ENCODE peak calls at places on chromosomes 12 and 14, in four cellular contexts. V is fibroblast of villous mesenchyme, S is SK-N-SH, Q is neural crest cell. Z is an unnamed sample.
A peak's percentile ranks its signal among the peaks of the same experiment; 100 is the strongest.

GRCh38 chr12:22101749-22102243 is 55.8 kb downstream of the CMAS start:
- DNase-seq in Q (no peak), S (no peak), V (peak; percentile 59), Z (no peak)

GRCh38 chr12:76026643-76027063 is 4.9 kb downstream of the PHLDA1 start:
- DNase-seq in Q (no peak), S (no peak), V (peak; percentile 82), Z (no peak)

GRCh38 chr12:11829764-11830194 is 180.3 kb downstream of the ETV6 start:
- DNase-seq in Q (no peak), S (no peak), V (no peak), Z (no peak)

GRCh38 chr14:78863143-78863542 is 693.0 kb downstream of the NRXN3 start:
- DNase-seq in V (peak; percentile 31), S (no peak), Q (peak; percentile 60), Z (no peak)

GRCh38 chr14:95274283-95274682 is 45.4 kb downstream of the CLMN start:
- DNase-seq in Q (no peak), S (no peak), V (no peak), Z (no peak)

GRCh38 chr14:49786315-49786714 is 18.4 kb downstream of the KLHDC2 start:
- DNase-seq in V (no peak), Q (no peak), S (no peak), Z (no peak)

GRCh38 chr14:105525861-105526780 is at the start of gene TMEM121:
- DNase-seq in Q (peak; percentile 38), S (peak; percentile 93), V (no peak), Z (no peak)

GRCh38 chr12:91094957-91095356 is 16.3 kb downstream of the LUM start:
- DNase-seq in Q (no peak), V (no peak), S (no peak), Z (no peak)

GRCh38 chr12:5085896-5086295 is 42.2 kb downstream of the KCNA5 start:
- DNase-seq in S (no peak), Q (no peak), V (peak; percentile 42), Z (no peak)

GRCh38 chr12:3042394-3042793 is 34.8 kb upstream of the TSPAN9 start:
- DNase-seq in S (no peak), Q (no peak), V (no peak), Z (no peak)

GRCh38 chr12:100544165-100544564 is 29.3 kb upstream of the GAS2L3 start:
- DNase-seq in V (no peak), S (no peak), Q (no peak), Z (no peak)

GRCh38 chr14:86912689-86913088 is 1080.3 kb downstream of the GALC start:
- DNase-seq in Q (no peak), S (no peak), V (no peak), Z (no peak)

GRCh38 chr12:77594386-77594785 is 236.3 kb upstream of the NAV3 start:
- DNase-seq in V (no peak), Q (no peak), S (no peak), Z (no peak)

GRCh38 chr12:101019193-101019592 is 190.8 kb downstream of the SLC5A8 start:
- DNase-seq in Q (no peak), V (no peak), S (no peak), Z (no peak)

GRCh38 chr14:77024171-77024627 is 4.3 kb downstream of the IRF2BPL start:
- DNase-seq in V (peak; percentile 74), S (no peak), Q (no peak), Z (no peak)

GRCh38 chr12:68028647-68029046 is 39.4 kb downstream of the IFNG-AS1 start:
- DNase-seq in S (no peak), Q (no peak), V (no peak), Z (no peak)

GRCh38 chr12:26028953-26029740 is 70.7 kb downstream of the RASSF8 start:
- DNase-seq in Q (peak; percentile 43), S (peak; percentile 52), V (peak; percentile 73), Z (no peak)

GRCh38 chr12:53012928-53013327 is 6.7 kb downstream of the EIF4B start:
- DNase-seq in V (no peak), S (no peak), Q (no peak), Z (no peak)

GRCh38 chr12:62605972-62606371 is 139.3 kb downstream of the MON2 start:
- DNase-seq in S (no peak), V (no peak), Q (no peak), Z (no peak)

GRCh38 chr12:214005-214736 is at the start of gene SLC6A12:
- DNase-seq in V (peak; percentile 21), Q (no peak), S (no peak), Z (no peak)

GRCh38 chr12:76270657-76271358 is 77.4 kb downstream of the BBS10 start:
- DNase-seq in S (no peak), Q (no peak), V (no peak), Z (no peak)

GRCh38 chr14:22231022-22231421 is 358.0 kb downstream of the DAD1 start:
- DNase-seq in Q (no peak), S (no peak), V (no peak), Z (no peak)

GRCh38 chr14:92531151-92531873 is 17.7 kb downstream of the RIN3 start:
- DNase-seq in S (no peak), V (no peak), Q (no peak), Z (no peak)

GRCh38 chr14:74493343-74494261 is at the start of gene ISCA2:
- DNase-seq in Q (peak; percentile 99), V (peak; percentile 100), S (peak; percentile 99), Z (peak; percentile 89)

GRCh38 chr14:99579903-99580570 is 24.0 kb downstream of the CCDC85C start:
- DNase-seq in S (peak; percentile 64), V (no peak), Q (no peak), Z (no peak)

GRCh38 chr12:46832084-46832704 is 6.4 kb upstream of the SLC38A4 start:
- DNase-seq in S (no peak), Q (no peak), V (no peak), Z (no peak)

GRCh38 chr14:54088271-54088670 is 131.6 kb upstream of the BMP4 start:
- DNase-seq in V (no peak), S (no peak), Q (no peak), Z (no peak)

GRCh38 chr14:105075364-105076295 is 10.4 kb upstream of the GPR132 start:
- DNase-seq in V (peak; percentile 69), Q (no peak), S (peak; percentile 73), Z (no peak)

GRCh38 chr14:63642656-63643382 is 1.1 kb upstream of the WDR89 start:
- DNase-seq in V (no peak), S (no peak), Q (no peak), Z (no peak)

GRCh38 chr14:55126932-55127490 is 2.0 kb upstream of the LGALS3 start:
- DNase-seq in Q (no peak), V (peak; percentile 44), S (no peak), Z (no peak)

GRCh38 chr14:102770147-102770909 is 6.9 kb upstream of the TRAF3 start:
- DNase-seq in S (no peak), Q (no peak), V (no peak), Z (no peak)

GRCh38 chr14:53432378-53432802 is 279.3 kb upstream of the DDHD1 start:
- DNase-seq in S (peak; percentile 47), V (peak; percentile 63), Q (peak; percentile 6), Z (no peak)

GRCh38 chr12:64526859-64527258 is 74.9 kb downstream of the TBK1 start:
- DNase-seq in S (peak; percentile 65), Q (no peak), V (no peak), Z (no peak)

GRCh38 chr12:607541-608001 is 55.7 kb downstream of the NINJ2 start:
- DNase-seq in V (no peak), Q (no peak), S (no peak), Z (no peak)

GRCh38 chr12:92543872-92544271 is 158.9 kb upstream of the PLEKHG7 start:
- DNase-seq in Q (no peak), V (no peak), S (no peak), Z (no peak)

GRCh38 chr12:71439613-71440392 is at the start of gene LGR5:
- DNase-seq in S (peak; percentile 91), Q (peak; percentile 66), V (no peak), Z (no peak)

GRCh38 chr12:119693006-119693405 is 25.1 kb downstream of the PRKAB1 start:
- DNase-seq in Q (no peak), S (peak; percentile 58), V (peak; percentile 100), Z (no peak)

GRCh38 chr12:93139028-93139665 is 210.1 kb upstream of the EEA1 start:
- DNase-seq in S (no peak), Q (no peak), V (no peak), Z (no peak)

GRCh38 chr14:30223385-30223785 is 295.7 kb upstream of the PRKD1 start:
- DNase-seq in S (no peak), V (peak; percentile 84), Q (no peak), Z (no peak)

GRCh38 chr14:30223966-30224365 is 296.3 kb upstream of the PRKD1 start:
- DNase-seq in Q (no peak), S (no peak), V (no peak), Z (no peak)

GRCh38 chr14:30227436-30227835 is 299.8 kb upstream of the PRKD1 start:
- DNase-seq in Q (no peak), S (no peak), V (peak; percentile 66), Z (no peak)

GRCh38 chr14:30227871-30228270 is 300.2 kb upstream of the PRKD1 start:
- DNase-seq in S (no peak), Q (no peak), V (peak; percentile 67), Z (no peak)

DNA sequence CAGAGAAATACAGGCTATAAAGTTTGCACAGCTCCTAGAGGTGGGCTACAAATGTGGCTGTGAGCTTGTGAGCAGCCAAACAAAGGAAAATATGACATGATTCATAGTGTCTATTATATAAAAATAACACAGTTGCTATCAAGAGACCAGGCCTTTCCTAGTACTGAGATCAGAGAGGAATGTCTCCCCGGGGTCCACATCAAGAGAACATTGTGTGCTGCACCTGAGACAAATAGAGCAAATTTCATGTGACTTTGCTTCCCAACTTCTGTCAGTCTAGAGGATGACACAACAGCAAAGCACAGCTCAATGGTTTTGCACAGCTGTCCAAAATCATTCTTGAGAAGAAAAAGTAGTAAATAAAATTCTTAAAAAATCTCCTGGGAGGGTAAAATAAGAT is 297.5 kb upstream of the PRKD1 start:
- DNase-seq in S (no peak), Q (no peak), V (no peak), Z (no peak)
- TF ChIP-seq CTCF in S (no peak), Q (no peak), V (no peak), Z (no peak)

GRCh38 chr12:55049676-55050075 is 29.9 kb downstream of the NEUROD4 start:
- DNase-seq in Q (no peak), S (no peak), V (no peak), Z (no peak)
- TF ChIP-seq CTCF in Q (no peak), S (no peak), V (no peak), Z (no peak)

DNA sequence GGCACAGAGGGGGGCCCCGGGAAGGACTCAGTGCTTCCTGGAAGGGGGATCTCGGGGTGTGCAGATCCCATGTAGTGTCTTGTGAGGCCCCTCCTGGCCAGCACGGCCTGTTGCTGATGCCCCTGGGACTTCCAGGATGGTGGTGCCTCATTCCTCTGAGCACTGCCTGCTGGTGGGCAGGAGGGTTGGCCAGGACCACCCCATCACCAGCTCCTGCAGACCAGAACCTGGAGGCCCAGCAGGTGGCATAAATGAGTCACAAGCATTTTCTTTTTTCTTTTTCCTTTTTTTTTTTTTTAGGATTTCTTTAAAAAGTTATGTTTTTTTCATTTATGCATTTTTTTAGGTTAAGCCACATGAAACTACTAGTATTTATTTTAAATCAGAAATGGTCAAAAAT is 8.0 kb downstream of the MMP17 start:
- DNase-seq in Q (no peak), V (peak; percentile 38), S (peak; percentile 75), Z (no peak)
- TF ChIP-seq CTCF in Q (peak; percentile 60), V (peak; percentile 56), S (peak; percentile 62), Z (peak; percentile 13)

DNA sequence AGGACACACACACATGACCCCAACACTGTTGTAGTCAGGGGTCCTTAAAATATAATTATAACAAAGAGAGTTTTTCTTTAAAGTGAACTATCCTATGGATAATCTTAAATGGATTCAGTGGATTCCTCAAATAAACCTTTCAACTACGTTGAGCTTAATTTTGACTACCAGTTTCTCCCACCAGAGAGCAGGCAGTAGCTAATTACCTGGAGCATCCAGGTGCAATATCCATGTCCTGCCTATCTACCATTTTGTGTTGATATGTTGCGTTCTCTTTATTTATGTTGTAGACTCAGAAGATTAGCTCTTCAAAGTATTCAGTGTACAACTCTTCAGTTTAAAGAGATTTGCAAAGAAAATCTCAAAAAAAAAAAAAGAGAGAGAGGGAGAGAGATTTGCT is 127.2 kb upstream of the GZMB start:
- DNase-seq in V (no peak), Q (no peak), S (no peak), Z (no peak)
- TF ChIP-seq CTCF in V (no peak), Q (no peak), S (no peak), Z (no peak)

Z was measured in D721Med.